ENCODE peak calls at places on chromosomes 16 and 17, in four cellular contexts. Q, E, D and N are unnamed samples.

GRCh38 chr17:12839042-12839441 is 49.7 kb downstream of the ARHGAP44 start:
- DNase-seq in D (no peak), Q (no peak), E (no peak), N (no peak)

GRCh38 chr16:9860876-9861275 is 321.4 kb downstream of the GRIN2A start:
- DNase-seq in Q (no peak), D (no peak), E (no peak), N (no peak)

GRCh38 chr17:44794699-44795413 is 35.2 kb downstream of the GJC1 start:
- DNase-seq in E (no peak), D (no peak), Q (no peak), N (no peak)

GRCh38 chr16:57277586-57277985 is 6.9 kb downstream of the PLLP start:
- DNase-seq in D (no peak), Q (no peak), E (no peak), N (no peak)

GRCh38 chr16:1078579-1079021 is 6.1 kb downstream of the SSTR5 start:
- DNase-seq in Q (no peak), E (peak), D (peak), N (no peak)

GRCh38 chr16:86594712-86595111 is 16.4 kb downstream of the FOXL1 start:
- DNase-seq in Q (no peak), E (peak), D (no peak), N (no peak)

GRCh38 chr16:85078176-85078700 is 34.0 kb downstream of the CIBAR2 start:
- DNase-seq in Q (no peak), E (no peak), D (no peak), N (no peak)

GRCh38 chr16:31330553-31330890 is 24.5 kb upstream of the ITGAX start:
- DNase-seq in E (no peak), Q (no peak), D (no peak), N (peak)

GRCh38 chr16:2751577-2752034 is 832 bp upstream of the SRRM2 start:
- DNase-seq in E (no peak), D (peak), Q (no peak), N (peak)

GRCh38 chr17:66777689-66778225 is 57.2 kb upstream of the CACNG5 start:
- DNase-seq in D (no peak), E (no peak), Q (no peak), N (peak)

GRCh38 chr17:75010683-75011406 is 1.6 kb upstream of the MRPL58 start:
- DNase-seq in Q (no peak), E (no peak), D (peak), N (peak)

GRCh38 chr17:3935825-3936355 is 19.6 kb upstream of the P2RX1 start:
- DNase-seq in D (no peak), E (no peak), Q (no peak), N (no peak)

GRCh38 chr17:68011199-68011665 is 15.0 kb upstream of the C17orf58 start:
- DNase-seq in E (no peak), Q (no peak), D (peak), N (peak)

GRCh38 chr17:65249774-65250173 is 112.6 kb downstream of the RGS9 start:
- DNase-seq in Q (no peak), D (no peak), E (no peak), N (no peak)

GRCh38 chr16:11700264-11701029 is 32.2 kb downstream of the SNN start:
- DNase-seq in D (no peak), E (no peak), Q (no peak), N (no peak)
- TF ChIP-seq POLR2AphosphoS5 in D (no peak), E (no peak), Q (no peak), N (no peak)

DNA sequence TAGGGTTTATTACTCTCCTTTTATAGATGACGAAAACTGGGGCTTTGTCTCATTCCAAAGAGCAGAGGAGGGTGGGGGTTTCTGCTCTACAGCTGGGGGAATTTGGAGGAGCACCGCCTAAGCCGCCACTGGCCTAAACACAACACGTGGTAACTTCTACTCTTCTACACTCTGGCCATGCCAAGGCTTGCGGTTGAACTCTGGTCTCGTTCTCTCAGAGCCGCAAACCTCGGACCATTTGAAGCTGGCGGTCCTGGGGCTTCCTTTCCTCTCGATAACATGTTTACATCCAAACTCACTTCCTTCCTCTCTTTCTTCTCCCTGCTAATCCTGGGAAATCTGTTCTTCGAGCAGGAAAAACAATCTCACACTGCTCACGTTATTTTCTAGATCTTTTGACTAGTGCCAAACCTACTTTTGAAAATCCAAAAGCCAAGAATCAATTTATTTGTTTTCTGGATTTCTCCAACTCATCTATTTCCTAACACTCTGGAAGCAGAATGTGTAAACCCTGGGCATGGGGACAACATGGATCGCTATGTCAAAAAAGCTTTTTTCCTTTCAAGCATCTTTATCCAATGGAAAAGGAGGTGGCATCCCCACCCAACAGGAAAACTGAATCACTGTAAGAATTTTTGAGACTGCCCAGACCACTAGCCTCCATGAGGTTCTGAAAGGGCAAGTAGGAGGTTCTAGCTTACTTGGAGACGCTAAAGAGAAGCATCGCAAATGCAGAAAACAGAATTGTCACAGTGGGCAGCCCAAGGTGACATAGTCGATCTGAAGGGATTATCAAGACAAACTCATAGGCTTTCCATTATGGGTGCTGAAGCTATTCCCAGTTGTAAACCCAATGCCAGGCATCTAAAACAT is 13.6 kb upstream of the EEF2K start:
- DNase-seq in D (peak), Q (peak), E (peak), N (peak)
- TF ChIP-seq POLR2AphosphoS5 in D (no peak), Q (no peak), E (peak), N (no peak)

DNA sequence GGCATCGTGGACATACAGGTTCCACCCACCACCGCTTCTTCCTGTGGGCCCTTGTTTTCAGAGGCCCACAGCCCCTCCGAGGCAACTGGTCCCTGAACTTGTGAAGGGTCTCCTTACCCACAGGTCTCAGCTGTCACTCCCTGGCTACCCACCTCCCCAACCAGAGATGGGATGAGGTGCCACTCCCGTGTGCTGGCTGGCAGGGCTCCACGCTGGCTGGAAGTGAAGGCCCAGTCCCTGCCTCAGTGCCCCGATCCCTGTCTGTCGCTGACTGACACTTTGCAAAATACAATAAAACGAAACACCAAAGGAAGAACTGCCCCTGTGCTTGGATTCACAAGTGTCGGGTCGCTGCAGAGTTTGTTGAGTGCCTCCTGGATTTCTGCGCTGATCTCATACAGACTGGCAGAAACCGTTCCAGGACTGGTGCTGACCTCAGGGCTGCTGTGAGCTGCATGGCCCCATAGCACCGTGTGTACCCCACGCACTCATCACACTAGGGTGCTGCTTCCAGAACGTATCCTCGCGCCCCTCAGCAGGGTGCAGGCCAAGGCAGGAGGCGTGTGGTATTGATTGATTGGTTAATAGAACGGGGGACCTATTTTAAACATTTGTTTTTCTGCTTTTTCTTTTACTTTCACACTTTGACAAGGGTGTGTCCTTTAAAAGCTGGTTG is 57.0 kb downstream of the PGS1 start:
- DNase-seq in E (no peak), D (no peak), Q (no peak), N (no peak)
- TF ChIP-seq POLR2AphosphoS5 in E (no peak), D (no peak), Q (no peak), N (no peak)

DNA sequence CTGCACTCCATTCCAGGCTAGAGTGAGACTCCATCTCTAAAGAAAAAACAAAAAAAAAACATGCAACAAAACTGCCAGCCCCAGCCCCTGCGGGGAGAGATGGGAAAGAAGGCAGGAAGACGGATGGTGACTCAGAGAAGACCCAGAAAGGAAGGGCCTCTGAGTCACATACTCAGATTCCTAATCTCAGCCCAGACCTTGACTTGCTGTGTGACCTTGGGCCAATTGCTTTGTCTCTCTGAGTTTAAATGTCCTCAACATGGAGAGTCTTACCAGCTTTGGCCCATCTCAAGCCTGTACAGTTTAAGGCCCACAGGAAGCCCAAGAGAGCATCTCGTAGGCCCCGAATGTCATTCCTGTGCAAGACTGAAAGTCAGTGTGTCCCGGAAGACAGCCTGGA is 86.5 kb upstream of the LHX1 start:
- DNase-seq in E (no peak), Q (no peak), D (no peak), N (no peak)
- TF ChIP-seq POLR2AphosphoS5 in E (no peak), Q (no peak), D (no peak), N (no peak)

GRCh38 chr17:48605991-48606891 is 1.5 kb upstream of the HOXB6 start:
- DNase-seq in D (no peak), Q (no peak), E (no peak), N (no peak)
- TF ChIP-seq POLR2AphosphoS5 in D (no peak), Q (no peak), E (no peak), N (no peak)

GRCh38 chr17:9037741-9038140 is 16.4 kb downstream of the NTN1 start:
- DNase-seq in Q (no peak), D (no peak), E (no peak), N (no peak)
- TF ChIP-seq POLR2AphosphoS5 in Q (no peak), D (no peak), E (no peak), N (no peak)